ENCODE peak calls at places on chromosomes 12 and 14, in seven cellular contexts. One of them, this sample, is unnamed.

GRCh38 chr14:53368714-53369191 is 215.6 kb upstream of the DDHD1 start:
- DNase-seq in foreskin fibroblast: peak
- DNase-seq in ovary: no peak
- DNase-seq in pancreas: no peak
- DNase-seq in choroid plexus epithelial cell: peak
- DNase-seq in bronchial epithelial cell: peak
- DNase-seq in lung: no peak
- DNase-seq in this sample: peak

GRCh38 chr12:70383886-70384285 is 17.8 kb downstream of the KCNMB4 start:
- DNase-seq in foreskin fibroblast: no peak
- DNase-seq in ovary: no peak
- DNase-seq in pancreas: no peak
- DNase-seq in choroid plexus epithelial cell: no peak
- DNase-seq in bronchial epithelial cell: no peak
- DNase-seq in lung: no peak
- DNase-seq in this sample: no peak

GRCh38 chr14:91957876-91958313 is 10.4 kb upstream of the FBLN5 start:
- DNase-seq in foreskin fibroblast: no peak
- DNase-seq in ovary: no peak
- DNase-seq in pancreas: no peak
- DNase-seq in choroid plexus epithelial cell: no peak
- DNase-seq in bronchial epithelial cell: no peak
- DNase-seq in lung: no peak
- DNase-seq in this sample: no peak

GRCh38 chr14:77222546-77223225 is 41.1 kb downstream of the TMEM63C start:
- DNase-seq in foreskin fibroblast: no peak
- DNase-seq in ovary: no peak
- DNase-seq in pancreas: no peak
- DNase-seq in choroid plexus epithelial cell: no peak
- DNase-seq in bronchial epithelial cell: no peak
- DNase-seq in lung: no peak
- DNase-seq in this sample: no peak

GRCh38 chr12:92432724-92433281 is 270.0 kb upstream of the PLEKHG7 start:
- DNase-seq in foreskin fibroblast: no peak
- DNase-seq in ovary: no peak
- DNase-seq in pancreas: no peak
- DNase-seq in choroid plexus epithelial cell: no peak
- DNase-seq in bronchial epithelial cell: no peak
- DNase-seq in lung: no peak
- DNase-seq in this sample: no peak

GRCh38 chr12:50042693-50043092 is 14.7 kb upstream of the ASIC1 start:
- DNase-seq in foreskin fibroblast: no peak
- DNase-seq in ovary: no peak
- DNase-seq in pancreas: no peak
- DNase-seq in choroid plexus epithelial cell: no peak
- DNase-seq in bronchial epithelial cell: no peak
- DNase-seq in lung: no peak
- DNase-seq in this sample: no peak

GRCh38 chr12:55830601-55831406 is 1.4 kb upstream of the DNAJC14 start:
- DNase-seq in foreskin fibroblast: peak
- DNase-seq in ovary: peak
- DNase-seq in pancreas: peak
- DNase-seq in choroid plexus epithelial cell: peak
- DNase-seq in bronchial epithelial cell: no peak
- DNase-seq in lung: peak
- DNase-seq in this sample: peak

GRCh38 chr12:69239922-69240624 is 704 bp downstream of the CPSF6 start:
- DNase-seq in foreskin fibroblast: peak
- DNase-seq in ovary: peak
- DNase-seq in pancreas: peak
- DNase-seq in choroid plexus epithelial cell: peak
- DNase-seq in bronchial epithelial cell: peak
- DNase-seq in lung: peak
- DNase-seq in this sample: peak

GRCh38 chr12:92424338-92424737 is 278.5 kb upstream of the PLEKHG7 start:
- DNase-seq in foreskin fibroblast: peak
- DNase-seq in ovary: no peak
- DNase-seq in pancreas: no peak
- DNase-seq in choroid plexus epithelial cell: peak
- DNase-seq in bronchial epithelial cell: peak
- DNase-seq in lung: no peak
- DNase-seq in this sample: peak

GRCh38 chr12:67981236-67982164 is 7.7 kb upstream of the IFNG-AS1 start:
- DNase-seq in foreskin fibroblast: peak
- DNase-seq in ovary: no peak
- DNase-seq in pancreas: no peak
- DNase-seq in choroid plexus epithelial cell: peak
- DNase-seq in bronchial epithelial cell: peak
- DNase-seq in lung: no peak
- DNase-seq in this sample: peak

GRCh38 chr12:67996347-67996746 is 7.1 kb downstream of the IFNG-AS1 start:
- DNase-seq in foreskin fibroblast: no peak
- DNase-seq in ovary: no peak
- DNase-seq in pancreas: no peak
- DNase-seq in choroid plexus epithelial cell: no peak
- DNase-seq in bronchial epithelial cell: no peak
- DNase-seq in lung: no peak
- DNase-seq in this sample: no peak

GRCh38 chr14:94038510-94038909 is 12.4 kb downstream of the OTUB2 start:
- DNase-seq in foreskin fibroblast: no peak
- DNase-seq in ovary: no peak
- DNase-seq in pancreas: no peak
- DNase-seq in choroid plexus epithelial cell: no peak
- DNase-seq in bronchial epithelial cell: no peak
- DNase-seq in lung: no peak
- DNase-seq in this sample: no peak

GRCh38 chr12:106416273-106416672 is 58.7 kb downstream of the POLR3B start:
- DNase-seq in foreskin fibroblast: peak
- DNase-seq in ovary: no peak
- DNase-seq in pancreas: no peak
- DNase-seq in choroid plexus epithelial cell: peak
- DNase-seq in bronchial epithelial cell: no peak
- DNase-seq in lung: no peak
- DNase-seq in this sample: peak

GRCh38 chr14:23933706-23934105 is 19.9 kb upstream of the DHRS4 start:
- DNase-seq in foreskin fibroblast: no peak
- DNase-seq in ovary: no peak
- DNase-seq in pancreas: no peak
- DNase-seq in choroid plexus epithelial cell: no peak
- DNase-seq in bronchial epithelial cell: no peak
- DNase-seq in lung: no peak
- DNase-seq in this sample: no peak

GRCh38 chr14:74258705-74259035 is 19.4 kb downstream of the VSX2 start:
- DNase-seq in foreskin fibroblast: no peak
- DNase-seq in ovary: no peak
- DNase-seq in pancreas: no peak
- DNase-seq in choroid plexus epithelial cell: no peak
- DNase-seq in bronchial epithelial cell: no peak
- DNase-seq in lung: no peak
- DNase-seq in this sample: no peak

GRCh38 chr14:79281244-79282199 is 929.8 kb downstream of the DIO2 start:
- DNase-seq in foreskin fibroblast: no peak
- DNase-seq in ovary: no peak
- DNase-seq in pancreas: no peak
- DNase-seq in choroid plexus epithelial cell: peak
- DNase-seq in bronchial epithelial cell: no peak
- DNase-seq in lung: no peak
- DNase-seq in this sample: no peak

GRCh38 chr14:26966942-26967341 is 369.1 kb upstream of the NOVA1 start:
- DNase-seq in foreskin fibroblast: no peak
- DNase-seq in ovary: no peak
- DNase-seq in pancreas: no peak
- DNase-seq in choroid plexus epithelial cell: peak
- DNase-seq in bronchial epithelial cell: peak
- DNase-seq in lung: no peak
- DNase-seq in this sample: peak

GRCh38 chr14:32043624-32044023 is 33.5 kb upstream of the ARHGAP5 start:
- DNase-seq in foreskin fibroblast: no peak
- DNase-seq in ovary: no peak
- DNase-seq in pancreas: no peak
- DNase-seq in choroid plexus epithelial cell: no peak
- DNase-seq in bronchial epithelial cell: no peak
- DNase-seq in lung: no peak
- DNase-seq in this sample: no peak

GRCh38 chr14:100864206-100864605 is 38.3 kb downstream of the MEG3 start:
- DNase-seq in foreskin fibroblast: no peak
- DNase-seq in ovary: no peak
- DNase-seq in pancreas: no peak
- DNase-seq in choroid plexus epithelial cell: no peak
- DNase-seq in bronchial epithelial cell: no peak
- DNase-seq in lung: no peak
- DNase-seq in this sample: no peak

GRCh38 chr14:54591461-54592245 is 24.7 kb downstream of the SAMD4A start:
- DNase-seq in foreskin fibroblast: peak
- DNase-seq in ovary: no peak
- DNase-seq in pancreas: no peak
- DNase-seq in choroid plexus epithelial cell: no peak
- DNase-seq in bronchial epithelial cell: peak
- DNase-seq in lung: no peak
- DNase-seq in this sample: no peak

GRCh38 chr14:63855272-63855671 is 2.5 kb downstream of the SYNE2 start:
- DNase-seq in foreskin fibroblast: no peak
- DNase-seq in ovary: no peak
- DNase-seq in pancreas: no peak
- DNase-seq in choroid plexus epithelial cell: no peak
- DNase-seq in bronchial epithelial cell: no peak
- DNase-seq in lung: no peak
- DNase-seq in this sample: no peak

GRCh38 chr14:63852817-63853730 is at the start of gene SYNE2:
- DNase-seq in foreskin fibroblast: peak
- DNase-seq in ovary: peak
- DNase-seq in pancreas: peak
- DNase-seq in choroid plexus epithelial cell: peak
- DNase-seq in bronchial epithelial cell: peak
- DNase-seq in lung: peak
- DNase-seq in this sample: peak

GRCh38 chr14:63854330-63854729 is 1.5 kb downstream of the SYNE2 start:
- DNase-seq in foreskin fibroblast: no peak
- DNase-seq in ovary: no peak
- DNase-seq in pancreas: no peak
- DNase-seq in choroid plexus epithelial cell: no peak
- DNase-seq in bronchial epithelial cell: no peak
- DNase-seq in lung: no peak
- DNase-seq in this sample: no peak

GRCh38 chr14:63853831-63854293 is 1.1 kb downstream of the SYNE2 start:
- DNase-seq in foreskin fibroblast: peak
- DNase-seq in ovary: peak
- DNase-seq in pancreas: peak
- DNase-seq in choroid plexus epithelial cell: peak
- DNase-seq in bronchial epithelial cell: peak
- DNase-seq in lung: peak
- DNase-seq in this sample: peak

GRCh38 chr14:63852271-63852816 is 460 bp upstream of the SYNE2 start:
- DNase-seq in foreskin fibroblast: peak
- DNase-seq in ovary: no peak
- DNase-seq in pancreas: no peak
- DNase-seq in choroid plexus epithelial cell: peak
- DNase-seq in bronchial epithelial cell: no peak
- DNase-seq in lung: no peak
- DNase-seq in this sample: peak
- TF ChIP-seq CTCF in foreskin fibroblast: no peak
- TF ChIP-seq CTCF in ovary: no peak
- TF ChIP-seq CTCF in pancreas: no peak
- TF ChIP-seq CTCF in choroid plexus epithelial cell: no peak
- TF ChIP-seq CTCF in bronchial epithelial cell: no peak
- TF ChIP-seq CTCF in lung: no peak
- TF ChIP-seq CTCF in this sample: no peak

GRCh38 chr12:99505805-99506204 is 141.7 kb upstream of the GARIN6 start:
- DNase-seq in foreskin fibroblast: no peak
- DNase-seq in ovary: no peak
- DNase-seq in pancreas: no peak
- DNase-seq in choroid plexus epithelial cell: no peak
- DNase-seq in bronchial epithelial cell: no peak
- DNase-seq in lung: no peak
- DNase-seq in this sample: no peak
- H3K4me3 ChIP-seq in foreskin fibroblast: no peak
- H3K4me3 ChIP-seq in ovary: no peak
- H3K4me3 ChIP-seq in pancreas: no peak
- H3K4me3 ChIP-seq in choroid plexus epithelial cell: no peak
- H3K4me3 ChIP-seq in bronchial epithelial cell: no peak
- H3K4me3 ChIP-seq in lung: no peak
- H3K4me3 ChIP-seq in this sample: no peak

DNA sequence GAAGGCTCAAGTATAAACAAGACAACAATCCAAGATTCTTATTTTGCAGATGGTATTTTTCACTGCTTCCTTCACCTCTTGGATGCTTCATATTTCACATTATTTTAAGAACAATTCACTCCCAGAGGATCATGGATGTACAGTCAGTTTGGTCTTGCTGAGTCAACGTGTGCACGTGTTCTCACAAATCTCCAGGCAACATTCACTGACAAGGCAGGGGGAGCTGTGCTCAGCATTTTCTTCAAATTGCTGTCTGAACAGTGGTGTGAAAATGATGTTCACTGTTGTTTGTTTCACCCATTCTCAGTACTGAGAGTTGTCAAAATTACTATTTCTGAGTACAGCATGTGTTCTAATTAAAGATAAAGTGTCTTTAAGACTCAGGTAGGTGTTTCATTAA is 118.3 kb upstream of the SLC38A4 start:
- DNase-seq in foreskin fibroblast: peak
- DNase-seq in ovary: no peak
- DNase-seq in pancreas: no peak
- DNase-seq in choroid plexus epithelial cell: peak
- DNase-seq in bronchial epithelial cell: peak
- DNase-seq in lung: no peak
- DNase-seq in this sample: peak
- TF ChIP-seq CTCF in foreskin fibroblast: peak
- TF ChIP-seq CTCF in ovary: no peak
- TF ChIP-seq CTCF in pancreas: no peak
- TF ChIP-seq CTCF in choroid plexus epithelial cell: peak
- TF ChIP-seq CTCF in bronchial epithelial cell: peak
- TF ChIP-seq CTCF in lung: no peak
- TF ChIP-seq CTCF in this sample: peak

DNA sequence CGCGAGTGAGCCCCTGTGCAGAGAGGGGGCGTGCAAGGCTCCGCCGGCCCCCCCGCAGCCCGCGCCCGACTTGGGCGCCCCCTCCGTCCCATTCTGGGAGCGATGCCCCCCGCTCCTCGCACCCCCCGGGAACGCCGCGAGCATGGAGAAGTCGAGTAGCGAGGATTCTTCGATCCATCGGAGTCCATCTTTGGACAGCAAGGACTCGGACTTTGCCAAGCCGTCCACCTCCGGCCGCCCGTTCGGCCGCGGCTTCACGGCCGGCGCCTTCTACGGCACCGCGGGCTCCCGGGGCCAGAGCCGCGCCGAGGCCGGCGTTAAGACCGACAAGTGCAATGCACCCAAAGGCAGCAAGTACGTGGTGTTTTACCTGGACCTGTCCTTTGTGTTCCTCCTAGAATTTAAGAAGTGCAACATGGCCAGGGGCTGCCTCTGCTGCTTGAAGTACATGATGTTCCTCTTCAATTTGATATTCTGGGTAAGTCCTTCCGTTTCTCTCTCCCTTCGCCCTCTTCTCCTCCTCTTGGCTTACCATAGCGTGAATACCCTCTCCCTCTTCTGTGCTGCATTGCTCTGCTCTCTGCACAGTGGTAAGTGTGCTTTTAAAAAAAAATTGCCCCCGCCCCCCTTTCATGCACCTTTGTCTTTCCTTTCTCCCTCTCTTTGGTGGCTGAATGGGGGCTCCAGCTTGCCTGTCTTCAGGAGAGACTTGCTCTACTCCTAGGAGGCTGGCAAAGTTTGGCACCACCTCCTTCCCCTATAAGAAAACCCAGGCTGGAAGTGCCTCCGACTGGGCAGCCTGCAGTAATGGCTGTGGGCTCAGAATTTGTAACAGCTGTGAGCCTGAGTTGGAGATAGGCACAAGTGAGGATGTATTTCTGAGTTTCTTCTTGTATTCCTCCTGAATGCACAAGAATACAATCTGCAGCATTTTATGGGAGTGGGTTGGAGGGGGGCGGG is 123.9 kb downstream of the TSPAN9 start:
- DNase-seq in foreskin fibroblast: peak
- DNase-seq in ovary: no peak
- DNase-seq in pancreas: no peak
- DNase-seq in choroid plexus epithelial cell: peak
- DNase-seq in bronchial epithelial cell: no peak
- DNase-seq in lung: no peak
- DNase-seq in this sample: no peak
- H3K4me3 ChIP-seq in foreskin fibroblast: peak
- H3K4me3 ChIP-seq in ovary: peak
- H3K4me3 ChIP-seq in pancreas: peak
- H3K4me3 ChIP-seq in choroid plexus epithelial cell: peak
- H3K4me3 ChIP-seq in bronchial epithelial cell: peak
- H3K4me3 ChIP-seq in lung: no peak
- H3K4me3 ChIP-seq in this sample: peak

This sample was measured in cardiac fibroblast.